ENCODE peak calls at places on chromosomes 3 and 15, in nine cellular contexts. One of them, this sample, is unnamed.

GRCh38 chr3:72142028-72142427 is 357.1 kb upstream of the PROK2 start:
- DNase-seq in C1 segment of cervical spinal cord: no peak
- DNase-seq in NCI-H510A treated with DMSO at 0.1 percent for 48 hours: no peak
- DNase-seq in GM23248: no peak
- DNase-seq in DMS153: no peak
- DNase-seq in RPMI7951: no peak
- DNase-seq in fibroblast of gingiva: no peak
- DNase-seq in effector CD8-positive, alpha-beta T cell: no peak
- DNase-seq in endothelial cell: no peak
- DNase-seq in this sample: no peak

GRCh38 chr3:115523467-115523866 is 99.8 kb upstream of the GAP43 start:
- DNase-seq in DMS153: no peak
- DNase-seq in endothelial cell: no peak
- DNase-seq in GM23248: no peak
- DNase-seq in C1 segment of cervical spinal cord: no peak
- DNase-seq in effector CD8-positive, alpha-beta T cell: no peak
- DNase-seq in RPMI7951: no peak
- DNase-seq in fibroblast of gingiva: no peak
- DNase-seq in NCI-H510A treated with DMSO at 0.1 percent for 48 hours: no peak
- DNase-seq in this sample: no peak

GRCh38 chr15:40363611-40364010 is 5.6 kb downstream of the DISP2 start:
- DNase-seq in DMS153: no peak
- DNase-seq in GM23248: no peak
- DNase-seq in RPMI7951: no peak
- DNase-seq in C1 segment of cervical spinal cord: no peak
- DNase-seq in effector CD8-positive, alpha-beta T cell: no peak
- DNase-seq in endothelial cell: no peak
- DNase-seq in NCI-H510A treated with DMSO at 0.1 percent for 48 hours: no peak
- DNase-seq in fibroblast of gingiva: no peak
- DNase-seq in this sample: no peak

GRCh38 chr3:172655388-172655787 is 55.5 kb downstream of the NCEH1 start:
- DNase-seq in RPMI7951: no peak
- DNase-seq in endothelial cell: no peak
- DNase-seq in DMS153: no peak
- DNase-seq in GM23248: no peak
- DNase-seq in NCI-H510A treated with DMSO at 0.1 percent for 48 hours: no peak
- DNase-seq in C1 segment of cervical spinal cord: no peak
- DNase-seq in fibroblast of gingiva: no peak
- DNase-seq in effector CD8-positive, alpha-beta T cell: no peak
- DNase-seq in this sample: no peak

GRCh38 chr3:69761896-69762789 is 22.9 kb downstream of the MITF start:
- DNase-seq in endothelial cell: no peak
- DNase-seq in DMS153: no peak
- DNase-seq in GM23248: peak
- DNase-seq in RPMI7951: peak
- DNase-seq in C1 segment of cervical spinal cord: no peak
- DNase-seq in NCI-H510A treated with DMSO at 0.1 percent for 48 hours: no peak
- DNase-seq in effector CD8-positive, alpha-beta T cell: no peak
- DNase-seq in fibroblast of gingiva: peak
- DNase-seq in this sample: no peak

GRCh38 chr3:198113219-198114053 is 153.4 kb downstream of the LMLN start:
- DNase-seq in C1 segment of cervical spinal cord: no peak
- DNase-seq in NCI-H510A treated with DMSO at 0.1 percent for 48 hours: no peak
- DNase-seq in endothelial cell: peak
- DNase-seq in GM23248: peak
- DNase-seq in RPMI7951: no peak
- DNase-seq in fibroblast of gingiva: no peak
- DNase-seq in effector CD8-positive, alpha-beta T cell: no peak
- DNase-seq in DMS153: no peak
- DNase-seq in this sample: peak

GRCh38 chr3:4071481-4072184 is 231.5 kb upstream of the SETMAR start:
- DNase-seq in DMS153: peak
- DNase-seq in fibroblast of gingiva: no peak
- DNase-seq in C1 segment of cervical spinal cord: no peak
- DNase-seq in NCI-H510A treated with DMSO at 0.1 percent for 48 hours: peak
- DNase-seq in endothelial cell: peak
- DNase-seq in GM23248: no peak
- DNase-seq in RPMI7951: no peak
- DNase-seq in effector CD8-positive, alpha-beta T cell: no peak
- DNase-seq in this sample: peak

GRCh38 chr3:125231895-125232294 is 19.3 kb upstream of the SLC12A8 start:
- DNase-seq in NCI-H510A treated with DMSO at 0.1 percent for 48 hours: no peak
- DNase-seq in endothelial cell: no peak
- DNase-seq in RPMI7951: peak
- DNase-seq in DMS153: no peak
- DNase-seq in effector CD8-positive, alpha-beta T cell: no peak
- DNase-seq in C1 segment of cervical spinal cord: no peak
- DNase-seq in GM23248: peak
- DNase-seq in fibroblast of gingiva: peak
- DNase-seq in this sample: no peak

GRCh38 chr3:192884831-192885356 is 32.8 kb downstream of the MB21D2 start:
- DNase-seq in GM23248: peak
- DNase-seq in DMS153: no peak
- DNase-seq in C1 segment of cervical spinal cord: no peak
- DNase-seq in endothelial cell: no peak
- DNase-seq in effector CD8-positive, alpha-beta T cell: no peak
- DNase-seq in NCI-H510A treated with DMSO at 0.1 percent for 48 hours: no peak
- DNase-seq in RPMI7951: peak
- DNase-seq in fibroblast of gingiva: no peak
- DNase-seq in this sample: no peak

This sample was measured in iPS-NIHi11.